ENCODE peak calls at places on chromosomes 12 and 14, in eight cellular contexts. Z is endothelial cell, M is AG10803, L is IMR-90, J is GM12865, V is endothelial cell of umbilical vein, A is NB4, N is GM20000. Q is an unnamed sample.
A peak's percentile ranks its signal among the peaks of the same experiment; 100 is the strongest.

GRCh38 chr12:56159482-56160105 is 1.4 kb downstream of the MYL6 start:
- DNase-seq in Z (no peak), M (no peak), L (no peak), J (no peak), V (peak; percentile 21), A (no peak), N (no peak), Q (no peak)

GRCh38 chr14:77830692-77831091 is 30.8 kb downstream of the ADCK1 start:
- DNase-seq in Z (no peak), M (no peak), L (no peak), J (no peak), V (no peak), A (no peak), N (no peak), Q (no peak)

GRCh38 chr12:98745578-98746391 is 100.7 kb downstream of the APAF1 start:
- DNase-seq in Z (peak; percentile 43), M (peak; percentile 24), L (peak; percentile 11), J (peak; percentile 9), V (peak; percentile 39), A (no peak), N (no peak), Q (peak; percentile 27)

GRCh38 chr12:27772328-27773049 is 7.5 kb upstream of the KLHL42 start:
- DNase-seq in Z (no peak), M (no peak), L (peak; percentile 35), J (no peak), V (peak; percentile 56), A (no peak), N (no peak), Q (no peak)

GRCh38 chr14:102503576-102504224 is 5.9 kb downstream of the ANKRD9 start:
- DNase-seq in Z (no peak), M (no peak), L (no peak), J (no peak), V (peak; percentile 66), A (no peak), N (no peak), Q (no peak)

GRCh38 chr12:126772171-126772864 is 1494.7 kb upstream of the TMEM132C start:
- DNase-seq in Z (no peak), M (peak; percentile 37), L (peak; percentile 2), J (peak; percentile 91), V (no peak), A (peak; percentile 63), N (peak; percentile 34), Q (peak; percentile 71)

GRCh38 chr12:123908884-123909807 is 63.5 kb downstream of the CCDC92 start:
- DNase-seq in Z (no peak), M (no peak), L (no peak), J (no peak), V (no peak), A (no peak), N (no peak), Q (no peak)

GRCh38 chr12:42744539-42745156 is 155.1 kb upstream of the PRICKLE1 start:
- DNase-seq in Z (no peak), M (peak; percentile 83), L (no peak), J (no peak), V (no peak), A (peak; percentile 88), N (no peak), Q (peak; percentile 89)

GRCh38 chr12:87196329-87196728 is 832.9 kb downstream of the C12orf50 start:
- DNase-seq in Z (no peak), M (peak; percentile 6), L (peak; percentile 5), J (no peak), V (no peak), A (no peak), N (no peak), Q (peak; percentile 71)

GRCh38 chr12:49893753-49894752 is 9.6 kb downstream of the FAIM2 start:
- DNase-seq in Z (no peak), M (no peak), L (peak; percentile 19), J (no peak), V (peak; percentile 62), A (peak; percentile 65), N (no peak), Q (peak; percentile 19)

GRCh38 chr14:90295870-90296516 is 35.7 kb downstream of the NRDE2 start:
- DNase-seq in Z (no peak), M (no peak), L (peak; percentile 67), J (no peak), V (no peak), A (peak; percentile 86), N (no peak), Q (no peak)

GRCh38 chr12:91182664-91183455 is at the start of gene DCN:
- DNase-seq in Z (no peak), M (peak; percentile 55), L (peak; percentile 81), J (no peak), V (no peak), A (no peak), N (no peak), Q (peak; percentile 71)

GRCh38 chr14:89576960-89577359 is 159.9 kb upstream of the FOXN3 start:
- DNase-seq in Z (no peak), M (no peak), L (peak; percentile 5), J (no peak), V (no peak), A (no peak), N (no peak), Q (peak; percentile 10)

DNA sequence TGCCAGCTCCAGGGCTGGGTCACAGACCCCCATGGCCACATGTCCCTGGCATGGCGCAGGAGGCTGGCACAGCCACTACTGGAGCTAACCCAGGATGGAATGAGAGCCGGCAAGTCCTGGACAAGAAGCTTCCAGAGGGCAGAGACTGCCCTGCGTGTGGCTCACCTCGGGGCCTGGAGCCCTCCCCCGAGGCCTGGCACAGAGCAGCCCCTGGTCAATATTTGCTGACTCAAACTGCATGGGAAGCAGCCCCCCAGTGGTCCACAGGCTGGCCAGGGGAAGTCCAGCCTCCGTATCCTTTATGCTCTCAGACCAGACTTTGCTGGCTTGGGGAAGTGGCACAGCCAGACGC is 71.4 kb downstream of the BCL11B start:
- DNase-seq in Z (no peak), M (no peak), L (no peak), J (no peak), V (no peak), A (no peak), N (no peak), Q (no peak)
- TF ChIP-seq CTCF in Z (no peak), M (no peak), L (no peak), J (no peak), V (no peak), A (no peak), N (no peak), Q (no peak)

DNA sequence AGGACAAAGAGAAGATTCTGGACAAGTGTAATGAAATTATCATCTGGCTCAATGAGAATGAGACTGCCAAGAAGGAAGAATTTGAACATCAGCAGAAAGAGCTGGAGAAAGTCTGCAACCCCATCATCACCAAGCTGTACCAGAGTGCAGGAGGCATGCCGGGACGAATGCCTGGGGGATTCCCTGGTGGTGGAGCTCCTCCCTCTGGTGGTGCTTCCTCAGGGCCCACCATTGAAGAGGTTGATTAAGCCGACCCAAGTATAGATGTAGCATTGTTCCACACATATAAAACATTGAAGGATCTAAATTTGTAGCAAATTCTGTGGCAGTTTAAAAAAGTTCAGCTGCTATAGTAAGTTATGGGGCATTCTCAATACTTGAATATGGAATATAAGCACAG is 174.3 kb upstream of the CCND2 start:
- DNase-seq in Z (no peak), M (no peak), L (no peak), J (no peak), V (no peak), A (no peak), N (no peak), Q (no peak)
- TF ChIP-seq CTCF in Z (no peak), M (no peak), L (no peak), J (no peak), V (no peak), A (no peak), N (no peak), Q (no peak)

GRCh38 chr12:122793685-122794106 is 19.3 kb downstream of the CCDC62 start:
- DNase-seq in Z (peak; percentile 9), M (peak; percentile 62), L (peak; percentile 69), J (peak; percentile 70), V (peak; percentile 75), A (peak; percentile 80), N (peak; percentile 67), Q (peak; percentile 82)
- TF ChIP-seq CTCF in Z (peak; percentile 90), M (peak; percentile 74), L (peak; percentile 71), J (peak; percentile 60), V (peak; percentile 57), A (peak; percentile 64), N (no peak), Q (peak; percentile 67)

DNA sequence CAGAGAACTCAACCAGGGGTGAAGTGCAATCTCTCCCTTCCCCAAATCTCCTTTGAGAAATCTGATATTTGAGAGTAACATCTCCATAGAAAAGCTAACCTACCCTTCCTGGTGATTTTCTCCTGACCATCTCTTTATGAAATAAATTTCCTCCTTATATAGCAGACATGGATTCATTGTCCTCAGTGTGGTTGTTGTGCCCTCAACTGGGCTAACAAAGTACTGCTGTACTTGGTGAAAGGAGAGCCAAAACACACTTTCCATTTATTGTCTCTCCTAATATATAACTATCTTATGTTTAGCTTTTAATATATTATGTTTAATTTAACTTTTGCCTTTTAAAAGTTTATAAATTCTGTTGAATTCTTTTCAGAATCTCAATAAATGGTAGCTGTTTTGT is 65.1 kb upstream of the SLCO1B1 start:
- DNase-seq in Z (peak; percentile 8), M (no peak), L (no peak), J (no peak), V (peak; percentile 33), A (peak; percentile 35), N (no peak), Q (peak; percentile 9)
- TF ChIP-seq CTCF in Z (no peak), M (no peak), L (no peak), J (peak; percentile 14), V (no peak), A (peak; percentile 35), N (no peak), Q (no peak)

GRCh38 chr12:66035289-66035961 is 95.1 kb downstream of the LLPH start:
- DNase-seq in Z (no peak), M (peak; percentile 60), L (peak; percentile 61), J (peak; percentile 50), V (peak; percentile 71), A (peak; percentile 69), N (no peak), Q (peak; percentile 77)
- TF ChIP-seq CTCF in Z (peak; percentile 32), M (peak; percentile 63), L (peak; percentile 56), J (no peak), V (peak; percentile 35), A (peak; percentile 43), N (no peak), Q (peak; percentile 39)

GRCh38 chr12:111267171-111267570 is 101.7 kb downstream of the PHETA1 start:
- DNase-seq in Z (no peak), M (no peak), L (no peak), J (no peak), V (no peak), A (peak; percentile 28), N (no peak), Q (no peak)

GRCh38 chr12:111270128-111270651 is 98.7 kb downstream of the PHETA1 start:
- DNase-seq in Z (no peak), M (no peak), L (no peak), J (no peak), V (no peak), A (no peak), N (no peak), Q (no peak)

GRCh38 chr12:111270773-111271172 is 98.1 kb downstream of the PHETA1 start:
- DNase-seq in Z (no peak), M (peak; percentile 3), L (peak; percentile 6), J (no peak), V (no peak), A (no peak), N (no peak), Q (no peak)

GRCh38 chr12:111269688-111270087 is 99.2 kb downstream of the PHETA1 start:
- DNase-seq in Z (no peak), M (no peak), L (no peak), J (no peak), V (no peak), A (no peak), N (no peak), Q (no peak)

GRCh38 chr12:111268738-111269572 is 99.9 kb downstream of the PHETA1 start:
- DNase-seq in Z (peak; percentile 22), M (no peak), L (no peak), J (peak; percentile 30), V (no peak), A (peak; percentile 67), N (peak; percentile 34), Q (no peak)
- TF ChIP-seq CTCF in Z (peak; percentile 84), M (peak; percentile 39), L (peak; percentile 33), J (peak; percentile 53), V (peak; percentile 50), A (peak; percentile 93), N (no peak), Q (peak; percentile 53)